ENCODE peak calls at places on chromosome 13, in five cellular contexts. A is HepG2, T is endothelial cell of umbilical vein, V is GM12878, Q is A549. I is an unnamed sample.

GRCh38 chr13:29564828-29565227 is 30.7 kb downstream of the SLC7A1 start:
- DNase-seq in V (no peak), A (no peak), Q (no peak), T (peak), I (no peak)

GRCh38 chr13:37412271-37412683 is 186.3 kb downstream of the POSTN start:
- DNase-seq in Q (no peak), V (no peak), T (no peak), A (no peak), I (no peak)

GRCh38 chr13:21434588-21434987 is 24.5 kb downstream of the ZDHHC20 start:
- DNase-seq in V (no peak), Q (no peak), T (no peak), A (no peak), I (no peak)

GRCh38 chr13:31261241-31261640 is 61.5 kb downstream of the B3GLCT start:
- DNase-seq in V (no peak), Q (no peak), A (no peak), T (no peak), I (no peak)

GRCh38 chr13:44312898-44313551 is 60.6 kb upstream of the SERP2 start:
- DNase-seq in V (no peak), Q (peak), A (peak), T (peak), I (no peak)

GRCh38 chr13:113105032-113105993 is at the start of gene F7:
- DNase-seq in V (no peak), T (no peak), A (peak), Q (peak), I (no peak)

GRCh38 chr13:29886446-29886845 is 36.0 kb upstream of the UBL3 start:
- DNase-seq in T (no peak), V (no peak), Q (no peak), A (no peak), I (no peak)

GRCh38 chr13:79212064-79212619 is 193.9 kb downstream of the RBM26 start:
- DNase-seq in Q (no peak), V (no peak), A (peak), T (no peak), I (no peak)

GRCh38 chr13:100789481-100789880 is 114.9 kb upstream of the TMTC4 start:
- DNase-seq in V (no peak), Q (no peak), A (peak), T (peak), I (no peak)

GRCh38 chr13:64029343-64030093 is 2613.9 kb upstream of the PCDH20 start:
- DNase-seq in V (no peak), Q (peak), A (no peak), T (no peak), I (no peak)

GRCh38 chr13:111951982-111952565 is 114.9 kb upstream of the SOX1 start:
- DNase-seq in A (no peak), Q (no peak), T (no peak), V (no peak), I (no peak)

GRCh38 chr13:47332149-47332548 is 435.3 kb upstream of the HTR2A start:
- DNase-seq in Q (no peak), A (no peak), V (no peak), T (no peak), I (no peak)

GRCh38 chr13:101520672-101521071 is 68.2 kb downstream of the ITGBL1 start:
- DNase-seq in Q (no peak), T (peak), A (no peak), V (no peak), I (peak)

GRCh38 chr13:97307882-97308624 is 85.9 kb downstream of the MBNL2 start:
- DNase-seq in V (no peak), Q (peak), A (peak), T (peak), I (no peak)

GRCh38 chr13:101149735-101150380 is 266.4 kb downstream of the NALCN start:
- DNase-seq in T (peak), A (no peak), V (no peak), Q (peak), I (peak)

GRCh38 chr13:111938743-111939142 is 128.2 kb upstream of the SOX1 start:
- DNase-seq in V (no peak), A (no peak), Q (no peak), T (no peak), I (no peak)

GRCh38 chr13:65597839-65598818 is 1632.0 kb downstream of the PCDH9 start:
- DNase-seq in V (no peak), A (no peak), Q (peak), T (no peak), I (no peak)

GRCh38 chr13:40755082-40755755 is 15.8 kb downstream of the MRPS31 start:
- DNase-seq in V (no peak), T (no peak), A (no peak), Q (no peak), I (no peak)

GRCh38 chr13:28339419-28339818 is 155.5 kb downstream of the FLT1 start:
- DNase-seq in T (no peak), Q (no peak), V (no peak), A (no peak), I (no peak)

GRCh38 chr13:27281420-27281819 is 10.8 kb downstream of the RASL11A start:
- DNase-seq in V (no peak), Q (no peak), A (no peak), T (no peak), I (peak)

GRCh38 chr13:66635526-66635925 is 594.6 kb downstream of the PCDH9 start:
- DNase-seq in T (peak), Q (peak), V (no peak), A (no peak), I (no peak)

GRCh38 chr13:111122056-111122455 is 6.9 kb downstream of the ARHGEF7 start:
- DNase-seq in V (no peak), T (no peak), A (no peak), Q (no peak), I (no peak)

DNA sequence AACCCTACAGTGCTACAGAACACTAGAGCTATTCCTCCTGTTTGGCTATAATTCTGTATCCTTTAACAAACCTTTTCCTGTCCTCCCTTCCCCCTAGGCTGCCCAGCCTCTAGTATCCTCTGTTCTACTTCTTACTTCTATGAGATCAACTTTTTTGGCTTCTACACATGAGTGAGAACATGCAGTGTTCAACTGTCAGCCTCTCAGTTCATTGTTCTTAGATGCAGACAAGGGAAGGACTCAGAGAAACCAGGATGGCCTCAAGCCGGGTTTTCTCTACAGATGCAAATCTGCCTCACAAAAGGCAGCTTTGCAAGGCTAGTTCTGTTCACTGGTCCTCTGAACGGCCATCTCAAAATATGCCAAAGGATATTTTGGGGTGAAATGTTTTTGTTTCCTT is 18.4 kb downstream of the AMER2 start:
- DNase-seq in Q (no peak), T (no peak), V (no peak), A (no peak), I (no peak)
- H3K4me3 ChIP-seq in Q (no peak), T (no peak), V (no peak), A (no peak), I (no peak)

DNA sequence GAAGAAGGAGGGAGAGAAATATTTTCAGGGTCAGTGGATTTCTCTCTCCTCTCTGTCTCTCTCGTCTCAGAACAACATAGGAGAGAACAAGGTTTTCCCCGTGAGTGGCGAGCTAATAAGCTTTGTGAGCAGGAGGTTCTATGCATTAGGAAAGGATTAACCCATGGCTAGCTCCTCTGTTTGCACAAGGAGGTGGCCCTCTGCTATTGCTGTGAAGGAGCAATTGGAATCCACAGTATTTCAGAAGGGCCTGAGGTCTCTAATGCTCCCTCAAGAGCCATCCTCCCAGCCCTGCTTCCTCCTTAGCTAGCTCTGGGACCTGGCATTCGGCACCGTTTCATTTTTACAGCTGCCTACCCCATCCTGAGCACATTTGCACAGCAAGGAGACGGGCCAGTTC is 288.9 kb upstream of the MAB21L1 start:
- DNase-seq in T (no peak), Q (no peak), V (no peak), A (no peak), I (no peak)
- TF ChIP-seq MYC in T (no peak), Q (no peak), V (no peak), A (no peak), I (no peak)

GRCh38 chr13:114128624-114129522 is 3.5 kb downstream of the RASA3 start:
- DNase-seq in Q (no peak), T (peak), V (peak), A (no peak), I (peak)
- H3K4me3 ChIP-seq in Q (no peak), T (peak), V (peak), A (no peak), I (peak)

GRCh38 chr13:109381546-109382180 is 404.7 kb downstream of the IRS2 start:
- DNase-seq in T (no peak), V (no peak), Q (no peak), A (no peak), I (peak)
- TF ChIP-seq MYC in T (no peak), V (no peak), Q (no peak), A (no peak), I (no peak)

I was measured in NB4.